ENCODE peak calls at places on chromosomes 4 and X, in five cellular contexts. E is fibroblast of pulmonary artery, O is transverse colon, F is IMR-90, Q is esophagus squamous epithelium. W is an unnamed sample.

GRCh38 chrX:49978191-49978590 is 55.8 kb downstream of the CLCN5 start:
- DNase-seq in E (peak; percentile 49), O (no peak), F (no peak), Q (no peak), W (no peak)

GRCh38 chr4:81722229-81722900 is 250.7 kb upstream of the RASGEF1B start:
- DNase-seq in Q (no peak), E (no peak), F (no peak), O (peak; percentile 14), W (no peak)

GRCh38 chr4:78061939-78062603 is 4.9 kb downstream of the FRAS1 start:
- DNase-seq in E (no peak), O (no peak), Q (no peak), F (no peak), W (no peak)

GRCh38 chr4:119246177-119246576 is 33.7 kb downstream of the USP53 start:
- DNase-seq in Q (no peak), F (no peak), E (no peak), O (no peak), W (no peak)

GRCh38 chr4:111230265-111230664 is 607.4 kb upstream of the PITX2 start:
- DNase-seq in F (peak; percentile 86), E (no peak), O (no peak), Q (no peak), W (peak; percentile 50)

GRCh38 chrX:19563327-19563726 is 48.0 kb upstream of the MAP3K15 start:
- DNase-seq in E (no peak), O (no peak), F (no peak), Q (no peak), W (no peak)

GRCh38 chr4:7804759-7805385 is 134.8 kb downstream of the AFAP1 start:
- DNase-seq in E (no peak), F (no peak), O (no peak), Q (no peak), W (no peak)

GRCh38 chr4:174996079-174996478 is 77.9 kb downstream of the ADAM29 start:
- DNase-seq in O (no peak), Q (no peak), E (no peak), F (no peak), W (no peak)

GRCh38 chr4:41877020-41877796 is 58.0 kb upstream of the TMEM33 start:
- DNase-seq in Q (no peak), E (no peak), F (no peak), O (no peak), W (no peak)

GRCh38 chrX:130091976-130092522 is 18.2 kb downstream of the ELF4 start:
- DNase-seq in O (peak; percentile 83), F (no peak), Q (peak; percentile 50), E (no peak), W (no peak)

DNA sequence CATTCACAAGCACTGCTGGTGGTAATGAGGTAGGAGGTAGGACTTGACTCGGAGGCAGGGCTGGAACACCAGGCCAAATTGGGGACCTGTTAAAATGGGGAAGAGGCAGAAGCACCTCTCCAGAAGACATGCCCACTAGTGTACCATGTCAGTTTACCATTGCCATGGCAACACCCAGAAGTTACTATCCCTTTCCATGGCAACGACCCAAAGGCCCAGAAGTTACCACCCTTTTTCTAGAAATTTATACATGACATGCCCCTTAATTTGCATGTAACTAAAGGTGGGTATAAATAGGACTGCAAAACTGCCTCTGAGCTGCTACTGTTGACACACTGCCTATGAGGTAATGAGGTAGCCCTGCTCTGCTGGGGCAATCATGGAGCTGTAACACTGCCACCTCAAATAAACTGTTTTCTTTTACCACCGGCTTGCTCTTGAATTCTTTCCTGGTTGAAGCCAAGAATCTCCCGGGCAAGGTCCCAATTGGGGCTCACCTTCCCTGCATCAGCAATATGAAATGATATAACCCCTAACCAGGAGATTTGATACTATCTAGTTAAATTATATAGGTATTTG is 13.9 kb upstream of the BEX4 start:
- DNase-seq in E (no peak), Q (no peak), O (no peak), F (no peak), W (no peak)
- TF ChIP-seq CTCF in E (no peak), Q (no peak), O (no peak), F (no peak), W (no peak)

DNA sequence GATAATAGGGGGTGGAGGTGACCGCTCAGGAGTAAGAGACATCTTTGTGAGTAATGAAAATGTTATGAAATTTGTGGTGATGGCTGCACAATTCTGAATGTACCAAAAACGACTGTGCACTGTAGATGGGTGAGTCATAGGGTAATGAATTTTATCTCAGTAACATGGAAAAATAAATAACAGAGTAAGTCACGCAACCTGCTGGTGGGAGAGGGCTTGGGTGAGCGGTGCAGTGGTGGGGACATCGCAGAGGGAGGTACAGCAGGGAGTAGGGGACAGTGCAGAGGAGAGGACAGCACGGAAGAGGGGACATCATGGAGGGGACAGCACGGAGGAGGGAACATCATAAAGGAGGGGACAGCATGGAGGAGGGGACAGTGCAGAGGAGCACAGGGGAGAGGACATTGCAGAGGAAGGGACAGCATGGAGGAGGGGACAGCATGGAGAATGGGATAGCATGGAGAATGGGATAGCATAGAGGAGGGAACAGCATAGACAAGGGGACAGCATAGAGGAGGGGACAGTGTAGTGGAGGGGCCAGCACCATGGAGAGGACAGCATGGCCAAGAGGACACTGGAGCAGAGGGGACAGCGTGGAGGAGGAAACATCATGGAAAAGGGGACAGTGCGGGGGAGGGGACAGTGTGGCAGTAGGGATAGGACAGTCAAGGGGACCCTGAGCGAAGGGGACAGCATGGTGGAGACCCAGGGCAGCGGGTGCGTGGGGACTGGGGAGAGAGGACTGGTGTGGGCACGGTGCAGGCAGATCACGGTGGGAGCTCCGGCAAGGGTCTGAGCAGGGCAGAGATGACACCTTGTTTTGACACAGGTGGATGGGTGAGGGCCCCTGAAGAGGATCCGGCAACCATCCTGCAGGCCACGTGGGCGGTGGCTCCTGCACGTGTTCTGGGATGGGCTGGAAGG is 68.5 kb upstream of the MXD4 start:
- DNase-seq in F (peak; percentile 95), Q (no peak), E (peak; percentile 92), O (no peak), W (peak; percentile 91)
- TF ChIP-seq CTCF in F (peak; percentile 5), Q (no peak), E (peak; percentile 29), O (no peak), W (no peak)

GRCh38 chrX:1452497-1453389 is at the start of gene ASMTL:
- DNase-seq in F (peak; percentile 99), E (peak; percentile 100), O (peak; percentile 100), Q (no peak), W (peak; percentile 99)
- TF ChIP-seq CTCF in F (no peak), E (no peak), O (no peak), Q (no peak), W (no peak)

GRCh38 chr4:61517144-61517543 is 317.0 kb downstream of the ADGRL3 start:
- DNase-seq in O (peak; percentile 33), F (no peak), E (no peak), Q (no peak), W (no peak)
- TF ChIP-seq CTCF in O (peak; percentile 25), F (no peak), E (no peak), Q (no peak), W (no peak)

GRCh38 chr4:87497141-87497540 is 32.0 kb downstream of the SPARCL1 start:
- DNase-seq in F (no peak), O (no peak), Q (no peak), E (no peak), W (no peak)
- TF ChIP-seq CTCF in F (peak; percentile 16), O (peak; percentile 9), Q (no peak), E (peak; percentile 39), W (peak; percentile 71)

GRCh38 chrX:151174581-151175282 is 1.7 kb upstream of the GPR50 start:
- DNase-seq in E (no peak), O (no peak), F (no peak), Q (no peak), W (no peak)
- TF ChIP-seq CTCF in E (no peak), O (no peak), F (no peak), Q (no peak), W (no peak)

DNA sequence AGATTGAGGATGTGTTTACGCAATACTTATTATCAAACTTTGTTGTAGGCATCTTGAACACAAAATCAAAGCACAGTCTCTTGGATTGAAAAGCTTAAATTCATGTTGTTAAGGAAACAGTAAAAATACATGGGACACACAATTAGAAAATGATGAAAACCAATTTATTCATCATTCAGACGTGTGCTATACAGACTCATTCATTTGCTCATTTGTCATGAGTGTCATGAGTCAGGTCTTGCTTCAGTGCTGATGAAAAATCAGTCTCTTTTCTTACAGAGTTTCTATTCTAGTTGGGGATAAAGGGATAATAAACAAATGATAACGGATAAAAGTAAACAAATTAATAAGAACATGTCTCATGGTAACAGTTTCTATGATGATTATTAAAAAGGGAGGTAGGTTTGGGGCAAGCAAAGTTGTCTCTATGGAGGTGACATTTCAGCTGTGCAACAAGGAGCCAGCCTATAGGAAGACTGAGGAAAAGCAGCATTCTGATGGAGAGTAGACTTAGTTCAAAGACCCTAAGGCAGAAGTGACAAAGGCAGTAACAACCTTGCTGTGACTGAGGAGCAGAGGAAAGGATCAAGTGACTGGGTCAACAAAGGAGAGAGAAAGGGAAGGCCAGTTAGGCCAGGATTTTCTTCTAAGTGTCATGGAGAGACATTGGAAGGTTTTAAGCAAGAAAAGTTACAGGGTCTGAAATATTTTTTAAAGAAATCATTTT is 224.0 kb upstream of the HHIP start:
- DNase-seq in O (no peak), F (no peak), E (peak; percentile 39), Q (no peak), W (no peak)
- TF ChIP-seq CTCF in O (no peak), F (no peak), E (no peak), Q (no peak), W (no peak)

W was measured in HFFc6.